ENCODE peak calls at places on chromosomes 16 and 17, in five cellular contexts. U, R, N, A and D are unnamed samples.

GRCh38 chr16:68289621-68290329 is 21.0 kb downstream of the SLC7A6OS start:
- DNase-seq in R (no peak), A (no peak), N (peak), U (no peak), D (peak)

GRCh38 chr17:39073916-39074315 is 77.5 kb downstream of the PLXDC1 start:
- DNase-seq in U (no peak), N (no peak), A (no peak), R (no peak), D (no peak)

GRCh38 chr16:15899538-15900100 is 11.2 kb upstream of the CEP20 start:
- DNase-seq in R (peak), A (peak), U (no peak), N (peak), D (peak)

GRCh38 chr17:49434821-49435581 is 20.3 kb upstream of the PHB1 start:
- DNase-seq in A (peak), R (no peak), N (peak), U (peak), D (peak)

GRCh38 chr16:75231570-75231969 is 12.8 kb downstream of the CTRB1 start:
- DNase-seq in N (no peak), U (no peak), A (no peak), R (no peak), D (no peak)

GRCh38 chr16:77297996-77298637 is 98.9 kb downstream of the SYCE1L start:
- DNase-seq in A (no peak), N (no peak), U (no peak), R (peak), D (peak)

GRCh38 chr16:10927497-10928112 is 14.7 kb downstream of the DEXI start:
- DNase-seq in U (no peak), R (no peak), A (no peak), N (no peak), D (no peak)

GRCh38 chr16:66798162-66798561 is 3.2 kb downstream of the TERB1 start:
- DNase-seq in U (no peak), A (no peak), N (no peak), R (peak), D (no peak)

GRCh38 chr17:42422412-42422957 is 571 bp downstream of the CAVIN1 start:
- DNase-seq in U (no peak), N (peak), R (no peak), A (no peak), D (peak)

GRCh38 chr16:2040450-2041105 is 7.1 kb downstream of the NTHL1 start:
- DNase-seq in A (no peak), U (no peak), R (no peak), N (no peak), D (no peak)

GRCh38 chr16:87125206-87126155 is 191.7 kb downstream of the C16orf95 start:
- DNase-seq in R (no peak), N (no peak), A (no peak), U (no peak), D (no peak)

GRCh38 chr17:18323507-18324139 is 8.5 kb downstream of the SMCR8 start:
- DNase-seq in U (no peak), R (no peak), A (no peak), N (no peak), D (no peak)

GRCh38 chr17:43171761-43172487 is 910 bp downstream of the NBR1 start:
- DNase-seq in R (peak), U (peak), A (peak), N (peak), D (peak)

GRCh38 chr17:550776-551175 is 163.9 kb downstream of the VPS53 start:
- DNase-seq in N (no peak), U (no peak), A (no peak), R (peak), D (no peak)

GRCh38 chr17:77999413-78000173 is 41.1 kb downstream of the TNRC6C start:
- DNase-seq in A (peak), R (no peak), U (no peak), N (no peak), D (peak)

GRCh38 chr16:6889106-6889505 is 443.5 kb upstream of the RBFOX1 start:
- DNase-seq in A (no peak), N (no peak), R (no peak), U (no peak), D (no peak)

GRCh38 chr17:75412455-75413317 is 7.2 kb upstream of the GRB2 start:
- DNase-seq in R (peak), A (peak), U (peak), N (peak), D (peak)

GRCh38 chr16:54568897-54569807 is 282.6 kb upstream of the IRX3 start:
- DNase-seq in R (no peak), U (no peak), N (no peak), A (no peak), D (no peak)

GRCh38 chr17:78147315-78147998 is 1.3 kb downstream of the C17orf99 start:
- DNase-seq in N (no peak), U (no peak), A (no peak), R (no peak), D (no peak)

GRCh38 chr17:38870259-38871165 is 654 bp downstream of the LASP1 start:
- DNase-seq in N (peak), U (no peak), R (peak), A (peak), D (peak)

GRCh38 chr17:8220783-8221662 is 10.6 kb upstream of the AURKB start:
- DNase-seq in N (peak), U (peak), A (peak), R (peak), D (peak)

GRCh38 chr17:17812211-17813054 is 24.4 kb downstream of the SREBF1 start:
- DNase-seq in R (peak), U (no peak), N (peak), A (peak), D (peak)

GRCh38 chr17:5816491-5816890 is 232.2 kb upstream of the NLRP1 start:
- DNase-seq in A (no peak), U (no peak), R (no peak), N (no peak), D (no peak)

GRCh38 chr16:67954421-67955196 is 10.7 kb upstream of the LCAT start:
- DNase-seq in R (peak), A (no peak), N (no peak), U (no peak), D (no peak)

GRCh38 chr17:72826602-72827001 is 265.9 kb downstream of the SLC39A11 start:
- DNase-seq in U (no peak), A (no peak), N (no peak), R (peak), D (no peak)

GRCh38 chr16:17372383-17372782 is 98.4 kb downstream of the XYLT1 start:
- DNase-seq in A (peak), N (no peak), R (no peak), U (no peak), D (no peak)

GRCh38 chr16:47045023-47045422 is 71.5 kb upstream of the DNAJA2 start:
- DNase-seq in N (no peak), R (no peak), A (no peak), U (no peak), D (no peak)

GRCh38 chr16:58661199-58661830 is 23.3 kb downstream of the SLC38A7 start:
- DNase-seq in A (peak), N (peak), U (peak), R (peak), D (peak)